ENCODE peak calls at places on chromosomes 3 and 15, in seven cellular contexts. One of them, this sample, is unnamed.

GRCh38 chr15:45129651-45130129 is at the start of the genes DUOX1 and DUOXA1:
- DNase-seq in heart right ventricle: peak
- DNase-seq in heart left ventricle: no peak
- DNase-seq in CD8-positive, alpha-beta T cell: no peak
- DNase-seq in breast epithelium: no peak
- DNase-seq in psoas muscle: peak
- DNase-seq in lower leg skin: peak
- DNase-seq in this sample: no peak

GRCh38 chr15:92803852-92804609 is 96.1 kb upstream of the CHD2 start:
- DNase-seq in heart right ventricle: peak
- DNase-seq in heart left ventricle: no peak
- DNase-seq in CD8-positive, alpha-beta T cell: no peak
- DNase-seq in breast epithelium: peak
- DNase-seq in psoas muscle: peak
- DNase-seq in lower leg skin: peak
- DNase-seq in this sample: peak

GRCh38 chr3:194325424-194326165 is 25.5 kb downstream of the CPN2 start:
- DNase-seq in heart right ventricle: no peak
- DNase-seq in heart left ventricle: no peak
- DNase-seq in CD8-positive, alpha-beta T cell: no peak
- DNase-seq in breast epithelium: no peak
- DNase-seq in psoas muscle: no peak
- DNase-seq in lower leg skin: no peak
- DNase-seq in this sample: no peak

GRCh38 chr3:71629289-71630252 is 46.0 kb upstream of the FOXP1 start:
- DNase-seq in heart right ventricle: no peak
- DNase-seq in heart left ventricle: peak
- DNase-seq in CD8-positive, alpha-beta T cell: no peak
- DNase-seq in breast epithelium: no peak
- DNase-seq in psoas muscle: peak
- DNase-seq in lower leg skin: no peak
- DNase-seq in this sample: no peak

GRCh38 chr15:29403778-29404177 is 134.2 kb upstream of the NSMCE3 start:
- DNase-seq in heart right ventricle: no peak
- DNase-seq in heart left ventricle: no peak
- DNase-seq in CD8-positive, alpha-beta T cell: no peak
- DNase-seq in breast epithelium: no peak
- DNase-seq in psoas muscle: no peak
- DNase-seq in lower leg skin: no peak
- DNase-seq in this sample: no peak

GRCh38 chr3:60553144-60553543 is 698.1 kb downstream of the FHIT start:
- DNase-seq in heart right ventricle: no peak
- DNase-seq in heart left ventricle: no peak
- DNase-seq in CD8-positive, alpha-beta T cell: no peak
- DNase-seq in breast epithelium: no peak
- DNase-seq in psoas muscle: no peak
- DNase-seq in lower leg skin: no peak
- DNase-seq in this sample: peak

GRCh38 chr3:111903067-111903511 is 44.0 kb downstream of the PHLDB2 start:
- DNase-seq in heart right ventricle: no peak
- DNase-seq in heart left ventricle: no peak
- DNase-seq in CD8-positive, alpha-beta T cell: no peak
- DNase-seq in breast epithelium: no peak
- DNase-seq in psoas muscle: no peak
- DNase-seq in lower leg skin: no peak
- DNase-seq in this sample: peak

GRCh38 chr3:150248116-150248864 is 159.8 kb upstream of the TSC22D2 start:
- DNase-seq in heart right ventricle: no peak
- DNase-seq in heart left ventricle: no peak
- DNase-seq in CD8-positive, alpha-beta T cell: no peak
- DNase-seq in breast epithelium: no peak
- DNase-seq in psoas muscle: no peak
- DNase-seq in lower leg skin: no peak
- DNase-seq in this sample: no peak

GRCh38 chr3:172622916-172623700 is 87.8 kb downstream of the NCEH1 start:
- DNase-seq in heart right ventricle: no peak
- DNase-seq in heart left ventricle: no peak
- DNase-seq in CD8-positive, alpha-beta T cell: peak
- DNase-seq in breast epithelium: no peak
- DNase-seq in psoas muscle: no peak
- DNase-seq in lower leg skin: no peak
- DNase-seq in this sample: no peak

DNA sequence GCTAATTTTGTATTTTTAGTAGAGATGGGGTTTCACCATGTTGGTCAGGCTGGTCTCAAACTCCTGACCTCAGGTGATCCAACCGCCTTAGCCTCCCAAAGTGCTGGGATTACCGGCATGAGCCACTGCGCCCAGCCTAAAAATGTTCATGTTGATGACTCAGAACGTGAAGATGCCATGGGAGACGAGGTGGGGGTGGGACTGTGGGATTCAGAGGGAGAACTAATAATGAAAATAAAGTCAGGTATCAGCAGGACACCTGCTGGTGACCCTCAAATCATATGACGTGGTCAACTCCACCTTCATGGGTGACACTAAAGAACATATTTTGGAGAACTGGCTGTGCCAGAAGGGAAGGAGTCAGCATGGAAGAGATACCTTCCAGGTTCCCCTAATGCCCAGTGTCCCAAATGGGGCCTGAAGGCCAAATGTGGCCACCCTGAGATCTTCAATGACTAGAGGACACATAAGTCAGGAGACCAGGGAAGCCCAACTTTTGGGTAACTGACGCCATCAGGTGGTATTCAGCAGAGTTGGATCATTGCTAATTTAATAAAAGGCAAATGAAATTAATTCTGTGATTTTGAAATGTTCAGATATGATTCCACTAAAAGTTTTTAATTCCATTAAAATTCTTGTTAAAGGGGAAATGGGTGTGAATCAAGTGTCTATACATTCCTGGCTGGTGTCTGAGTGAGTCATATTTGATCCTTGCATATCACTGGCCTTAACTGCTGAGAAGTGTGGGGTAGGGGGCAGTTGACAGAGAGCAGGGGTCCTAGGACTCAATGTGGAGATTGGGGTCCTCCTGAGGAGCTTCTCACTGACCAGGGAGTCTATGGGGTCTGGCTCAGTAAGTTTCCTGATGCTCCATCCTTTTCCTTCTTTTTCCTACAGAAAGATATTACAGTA is 88.6 kb upstream of the GSK3B start:
- DNase-seq in heart right ventricle: no peak
- DNase-seq in heart left ventricle: no peak
- DNase-seq in CD8-positive, alpha-beta T cell: no peak
- DNase-seq in breast epithelium: no peak
- DNase-seq in psoas muscle: no peak
- DNase-seq in lower leg skin: no peak
- DNase-seq in this sample: no peak
- TF ChIP-seq CTCF in heart right ventricle: peak
- TF ChIP-seq CTCF in heart left ventricle: peak
- TF ChIP-seq CTCF in CD8-positive, alpha-beta T cell: no peak
- TF ChIP-seq CTCF in breast epithelium: no peak
- TF ChIP-seq CTCF in psoas muscle: peak
- TF ChIP-seq CTCF in lower leg skin: no peak
- TF ChIP-seq CTCF in this sample: peak

GRCh38 chr3:122325769-122326168 is 721 bp downstream of the CSTA start:
- DNase-seq in heart right ventricle: no peak
- DNase-seq in heart left ventricle: no peak
- DNase-seq in CD8-positive, alpha-beta T cell: no peak
- DNase-seq in breast epithelium: no peak
- DNase-seq in psoas muscle: no peak
- DNase-seq in lower leg skin: no peak
- DNase-seq in this sample: no peak
- H3K4me3 ChIP-seq in heart right ventricle: no peak
- H3K4me3 ChIP-seq in heart left ventricle: no peak
- H3K4me3 ChIP-seq in CD8-positive, alpha-beta T cell: no peak
- H3K4me3 ChIP-seq in breast epithelium: no peak
- H3K4me3 ChIP-seq in psoas muscle: no peak
- H3K4me3 ChIP-seq in lower leg skin: no peak
- H3K4me3 ChIP-seq in this sample: no peak

GRCh38 chr3:184632551-184632950 is 71.0 kb downstream of the EPHB3 start:
- DNase-seq in heart right ventricle: no peak
- DNase-seq in heart left ventricle: no peak
- DNase-seq in CD8-positive, alpha-beta T cell: no peak
- DNase-seq in breast epithelium: no peak
- DNase-seq in psoas muscle: no peak
- DNase-seq in lower leg skin: no peak
- DNase-seq in this sample: no peak
- TF ChIP-seq CTCF in heart right ventricle: no peak
- TF ChIP-seq CTCF in heart left ventricle: no peak
- TF ChIP-seq CTCF in CD8-positive, alpha-beta T cell: no peak
- TF ChIP-seq CTCF in breast epithelium: no peak
- TF ChIP-seq CTCF in psoas muscle: no peak
- TF ChIP-seq CTCF in lower leg skin: no peak
- TF ChIP-seq CTCF in this sample: no peak

GRCh38 chr3:55282994-55283393 is 204.1 kb downstream of the WNT5A start:
- DNase-seq in heart right ventricle: no peak
- DNase-seq in heart left ventricle: no peak
- DNase-seq in CD8-positive, alpha-beta T cell: no peak
- DNase-seq in breast epithelium: no peak
- DNase-seq in psoas muscle: no peak
- DNase-seq in lower leg skin: no peak
- DNase-seq in this sample: no peak

GRCh38 chr3:55285156-55285555 is 201.9 kb downstream of the WNT5A start:
- DNase-seq in heart right ventricle: no peak
- DNase-seq in heart left ventricle: no peak
- DNase-seq in CD8-positive, alpha-beta T cell: no peak
- DNase-seq in breast epithelium: no peak
- DNase-seq in psoas muscle: no peak
- DNase-seq in lower leg skin: no peak
- DNase-seq in this sample: no peak

GRCh38 chr3:55286695-55287094 is 200.4 kb downstream of the WNT5A start:
- DNase-seq in heart right ventricle: no peak
- DNase-seq in heart left ventricle: no peak
- DNase-seq in CD8-positive, alpha-beta T cell: no peak
- DNase-seq in breast epithelium: no peak
- DNase-seq in psoas muscle: no peak
- DNase-seq in lower leg skin: no peak
- DNase-seq in this sample: no peak

GRCh38 chr3:55283441-55283925 is 203.6 kb downstream of the WNT5A start:
- DNase-seq in heart right ventricle: no peak
- DNase-seq in heart left ventricle: no peak
- DNase-seq in CD8-positive, alpha-beta T cell: no peak
- DNase-seq in breast epithelium: no peak
- DNase-seq in psoas muscle: no peak
- DNase-seq in lower leg skin: no peak
- DNase-seq in this sample: no peak
- H3K4me3 ChIP-seq in heart right ventricle: no peak
- H3K4me3 ChIP-seq in heart left ventricle: no peak
- H3K4me3 ChIP-seq in CD8-positive, alpha-beta T cell: no peak
- H3K4me3 ChIP-seq in breast epithelium: no peak
- H3K4me3 ChIP-seq in psoas muscle: no peak
- H3K4me3 ChIP-seq in lower leg skin: no peak
- H3K4me3 ChIP-seq in this sample: no peak

GRCh38 chr15:61835029-61835428 is 225.2 kb downstream of the VPS13C start:
- DNase-seq in heart right ventricle: no peak
- DNase-seq in heart left ventricle: no peak
- DNase-seq in CD8-positive, alpha-beta T cell: no peak
- DNase-seq in breast epithelium: no peak
- DNase-seq in psoas muscle: no peak
- DNase-seq in lower leg skin: no peak
- DNase-seq in this sample: no peak
- TF ChIP-seq CTCF in heart right ventricle: no peak
- TF ChIP-seq CTCF in heart left ventricle: no peak
- TF ChIP-seq CTCF in CD8-positive, alpha-beta T cell: no peak
- TF ChIP-seq CTCF in breast epithelium: no peak
- TF ChIP-seq CTCF in psoas muscle: no peak
- TF ChIP-seq CTCF in lower leg skin: no peak
- TF ChIP-seq CTCF in this sample: no peak

GRCh38 chr3:48441940-48442339 is 1.9 kb downstream of the TMA7 start:
- DNase-seq in heart right ventricle: no peak
- DNase-seq in heart left ventricle: no peak
- DNase-seq in CD8-positive, alpha-beta T cell: no peak
- DNase-seq in breast epithelium: no peak
- DNase-seq in psoas muscle: no peak
- DNase-seq in lower leg skin: no peak
- DNase-seq in this sample: no peak
- H3K4me3 ChIP-seq in heart right ventricle: peak
- H3K4me3 ChIP-seq in heart left ventricle: no peak
- H3K4me3 ChIP-seq in CD8-positive, alpha-beta T cell: peak
- H3K4me3 ChIP-seq in breast epithelium: peak
- H3K4me3 ChIP-seq in psoas muscle: no peak
- H3K4me3 ChIP-seq in lower leg skin: no peak
- H3K4me3 ChIP-seq in this sample: no peak

DNA sequence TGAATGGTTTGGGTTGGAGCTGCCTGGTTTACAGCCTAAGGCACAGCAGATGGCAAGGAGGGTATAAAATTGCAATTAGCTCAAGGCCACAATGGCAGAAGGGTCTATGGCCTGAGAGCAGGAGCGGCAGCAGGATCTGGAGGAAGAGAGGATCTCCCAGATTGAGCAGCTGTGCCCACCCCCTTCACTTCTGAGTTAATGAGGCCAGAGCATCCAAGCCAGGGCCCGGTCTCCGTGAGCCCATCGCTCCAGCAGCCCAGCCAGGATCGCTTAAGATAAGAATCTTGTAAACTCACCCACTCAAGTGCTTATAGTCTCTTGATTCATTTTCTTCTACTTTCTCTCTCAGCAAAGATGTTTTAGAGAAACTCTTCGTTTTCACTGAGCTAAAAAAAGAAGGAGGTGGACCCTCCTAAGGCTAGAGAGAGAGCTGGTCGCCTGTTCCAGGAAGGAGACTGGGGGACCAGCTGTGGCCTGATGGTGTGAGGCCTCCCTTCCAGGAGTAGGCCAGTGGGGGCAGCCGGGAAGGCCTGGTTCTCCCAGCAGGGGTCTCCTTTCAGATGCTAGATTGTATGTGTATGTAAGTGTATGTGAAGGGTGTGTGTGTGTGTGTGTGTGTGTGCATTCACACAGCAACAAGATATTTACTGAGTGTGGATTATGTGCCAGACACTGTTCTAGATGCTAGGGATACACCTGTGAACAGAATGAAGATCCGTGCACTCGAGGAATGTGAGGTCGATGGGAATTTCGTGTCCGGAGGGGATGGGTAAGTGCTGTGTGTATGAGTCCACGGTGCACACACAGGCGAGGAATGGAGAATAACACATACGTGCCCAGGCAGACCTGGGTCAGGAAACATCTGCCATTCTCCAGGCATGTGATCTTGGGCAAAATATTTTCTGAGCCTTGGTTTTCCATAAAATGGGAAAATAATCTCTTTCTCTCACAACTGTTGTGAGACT is 18.6 kb downstream of the MAGEF1 start:
- DNase-seq in heart right ventricle: no peak
- DNase-seq in heart left ventricle: no peak
- DNase-seq in CD8-positive, alpha-beta T cell: no peak
- DNase-seq in breast epithelium: no peak
- DNase-seq in psoas muscle: no peak
- DNase-seq in lower leg skin: peak
- DNase-seq in this sample: no peak
- TF ChIP-seq CTCF in heart right ventricle: no peak
- TF ChIP-seq CTCF in heart left ventricle: no peak
- TF ChIP-seq CTCF in CD8-positive, alpha-beta T cell: no peak
- TF ChIP-seq CTCF in breast epithelium: no peak
- TF ChIP-seq CTCF in psoas muscle: no peak
- TF ChIP-seq CTCF in lower leg skin: no peak
- TF ChIP-seq CTCF in this sample: no peak

This sample was measured in kidney epithelial cell.